ENCODE peak calls at places on chromosomes 3 and 15, in nine cellular contexts. Q is HEK293T; A is astrocyte of the hippocampus; T is stimulated activated CD4-positive, alpha-beta T cell treated with anti-CD3 and anti-CD28 coated beads, Interleukin-12 subunit alpha, Interleukin-12 subunit beta, amount 100 ng/mL, for 4 hours; B is cardiac septum; V is A549; N is left colon; U is H54; F is OCI-M1. K is an unnamed sample.

GRCh38 chr3:127673191-127674098 is 693 bp downstream of the ABTB1 start:
- DNase-seq in Q (peak; percentile 52), A (peak; percentile 77), T (peak; percentile 33), B (peak; percentile 86), V (peak; percentile 33), N (peak; percentile 67), U (peak; percentile 70), F (peak; percentile 27), K (peak; percentile 65)

GRCh38 chr3:136327671-136328070 is 77.5 kb downstream of the PCCB start:
- DNase-seq in Q (no peak), A (no peak), T (no peak), B (no peak), V (no peak), N (no peak), U (no peak), F (no peak), K (no peak)

GRCh38 chr3:53161345-53161819 is 373 bp downstream of the PRKCD start:
- DNase-seq in Q (peak; percentile 43), A (peak; percentile 42), T (peak; percentile 16), B (peak; percentile 85), V (peak; percentile 26), N (no peak), U (no peak), F (peak; percentile 54), K (no peak)

GRCh38 chr15:37289109-37289765 is 188.9 kb upstream of the MEIS2 start:
- DNase-seq in Q (peak; percentile 10), A (peak; percentile 40), T (no peak), B (no peak), V (no peak), N (no peak), U (no peak), F (peak; percentile 25), K (peak; percentile 27)

GRCh38 chr3:120820748-120821147 is 78.2 kb downstream of the GTF2E1 start:
- DNase-seq in Q (no peak), A (no peak), T (no peak), B (no peak), V (no peak), N (peak; percentile 57), U (no peak), F (no peak), K (no peak)

GRCh38 chr3:16897254-16897926 is 12.6 kb downstream of the PLCL2 start:
- DNase-seq in Q (no peak), A (no peak), T (no peak), B (no peak), V (no peak), N (peak; percentile 83), U (no peak), F (no peak), K (peak; percentile 76)

GRCh38 chr3:9087831-9088413 is 124.7 kb upstream of the RAD18 start:
- DNase-seq in Q (no peak), A (no peak), T (no peak), B (peak; percentile 54), V (no peak), N (no peak), U (no peak), F (no peak), K (no peak)

GRCh38 chr3:129525341-129525968 is 3.0 kb upstream of the RHO start:
- DNase-seq in Q (no peak), A (peak; percentile 30), T (no peak), B (no peak), V (no peak), N (no peak), U (peak; percentile 81), F (no peak), K (peak; percentile 75)

GRCh38 chr15:85581495-85581894 is 201.1 kb downstream of the AKAP13 start:
- DNase-seq in Q (no peak), A (no peak), T (no peak), B (no peak), V (no peak), N (peak; percentile 78), U (no peak), F (no peak), K (peak; percentile 28)

GRCh38 chr3:11521167-11521566 is 122.5 kb downstream of the VGLL4 start:
- DNase-seq in Q (no peak), A (no peak), T (no peak), B (no peak), V (no peak), N (no peak), U (no peak), F (no peak), K (no peak)

GRCh38 chr3:128378631-128379347 is 87.9 kb downstream of the DNAJB8 start:
- DNase-seq in Q (no peak), A (peak; percentile 68), T (no peak), B (no peak), V (no peak), N (no peak), U (no peak), F (no peak), K (peak; percentile 58)

GRCh38 chr15:101024111-101024695 is 105.0 kb downstream of the LRRK1 start:
- DNase-seq in Q (no peak), A (peak; percentile 46), T (no peak), B (peak; percentile 59), V (no peak), N (no peak), U (no peak), F (no peak), K (peak; percentile 71)

GRCh38 chr3:194696702-194697101 is 11.0 kb downstream of the FAM43A start:
- DNase-seq in Q (no peak), A (no peak), T (no peak), B (peak; percentile 49), V (no peak), N (no peak), U (no peak), F (no peak), K (no peak)

GRCh38 chr15:44081223-44082013 is 113.7 kb downstream of the FRMD5 start:
- DNase-seq in Q (no peak), A (peak; percentile 57), T (no peak), B (no peak), V (no peak), N (no peak), U (no peak), F (no peak), K (peak; percentile 48)

GRCh38 chr3:115660646-115661442 is 37.5 kb downstream of the GAP43 start:
- DNase-seq in Q (no peak), A (no peak), T (no peak), B (no peak), V (no peak), N (no peak), U (no peak), F (no peak), K (no peak)

GRCh38 chr3:16048435-16049318 is 125.8 kb upstream of the GALNT15 start:
- DNase-seq in Q (peak; percentile 68), A (peak; percentile 84), T (peak; percentile 7), B (no peak), V (peak; percentile 80), N (no peak), U (peak; percentile 37), F (peak; percentile 85), K (peak; percentile 87)

GRCh38 chr3:25099662-25100061 is 328.4 kb upstream of the RARB start:
- DNase-seq in Q (no peak), A (no peak), T (no peak), B (no peak), V (no peak), N (no peak), U (no peak), F (no peak), K (no peak)

GRCh38 chr3:107910713-107911259 is 180.0 kb downstream of the CD47 start:
- DNase-seq in Q (no peak), A (no peak), T (no peak), B (no peak), V (no peak), N (no peak), U (no peak), F (no peak), K (no peak)

GRCh38 chr15:48466825-48467224 is 135.6 kb downstream of the DUT start:
- DNase-seq in Q (no peak), A (no peak), T (no peak), B (no peak), V (no peak), N (no peak), U (no peak), F (no peak), K (no peak)